ENCODE peak calls at places on chromosomes 16 and 17, in four cellular contexts. V, H, Z and A are unnamed samples.

GRCh38 chr16:17339764-17340541 is 130.8 kb downstream of the XYLT1 start:
- DNase-seq in Z (no peak), V (no peak), H (no peak), A (peak; percentile 10)

GRCh38 chr16:68826652-68827051 is 16.7 kb upstream of the TANGO6 start:
- DNase-seq in H (no peak), Z (no peak), V (no peak), A (no peak)

GRCh38 chr17:2710804-2711607 is 558 bp downstream of the CLUH start:
- DNase-seq in H (no peak), V (no peak), Z (no peak), A (peak; percentile 30)

GRCh38 chr16:3960049-3960809 is 79.7 kb upstream of the CREBBP start:
- DNase-seq in V (no peak), Z (no peak), H (no peak), A (no peak)

GRCh38 chr16:12532871-12533610 is 270.6 kb downstream of the CPPED1 start:
- DNase-seq in Z (no peak), V (no peak), H (no peak), A (no peak)

GRCh38 chr17:17726721-17727060 is 45.4 kb downstream of the RAI1 start:
- DNase-seq in H (no peak), Z (no peak), V (no peak), A (no peak)

GRCh38 chr17:60127068-60128064 is 22.4 kb upstream of the CA4 start:
- DNase-seq in V (no peak), Z (no peak), H (no peak), A (no peak)

GRCh38 chr16:72224260-72224768 is 52.4 kb upstream of the PMFBP1 start:
- DNase-seq in H (no peak), Z (no peak), V (no peak), A (no peak)

GRCh38 chr16:49365711-49366509 is 7.7 kb upstream of the C16orf78 start:
- DNase-seq in V (no peak), H (no peak), Z (no peak), A (no peak)

GRCh38 chr16:83199012-83199411 is 572.2 kb downstream of the CDH13 start:
- DNase-seq in Z (no peak), V (no peak), H (no peak), A (no peak)

GRCh38 chr17:10327640-10328039 is 45.2 kb downstream of the MYH13 start:
- DNase-seq in H (peak; percentile 73), Z (peak; percentile 70), V (peak; percentile 78), A (peak; percentile 81)

GRCh38 chr17:20970329-20970728 is 72.5 kb downstream of the USP22 start:
- DNase-seq in Z (no peak), H (no peak), V (no peak), A (no peak)

GRCh38 chr17:65183736-65184135 is 46.6 kb downstream of the RGS9 start:
- DNase-seq in V (no peak), H (peak; percentile 62), Z (no peak), A (peak; percentile 80)

GRCh38 chr16:56525154-56525720 is 5.4 kb upstream of the BBS2 start:
- DNase-seq in V (no peak), H (no peak), Z (no peak), A (no peak)

GRCh38 chr16:57318240-57318970 is 33.9 kb upstream of the PLLP start:
- DNase-seq in V (no peak), Z (no peak), H (no peak), A (no peak)

GRCh38 chr17:9298135-9298534 is 276.8 kb downstream of the NTN1 start:
- DNase-seq in H (no peak), V (no peak), Z (no peak), A (no peak)

GRCh38 chr17:43782903-43783462 is 2.7 kb downstream of the CFAP97D1 start:
- DNase-seq in H (no peak), V (no peak), Z (no peak), A (no peak)

GRCh38 chr17:50100921-50101345 is 5.8 kb downstream of the PDK2 start:
- DNase-seq in V (no peak), H (no peak), Z (no peak), A (no peak)

GRCh38 chr17:50103941-50104340 is 8.8 kb downstream of the PDK2 start:
- DNase-seq in Z (no peak), V (no peak), H (no peak), A (no peak)

GRCh38 chr17:50101346-50102163 is 6.4 kb downstream of the PDK2 start:
- DNase-seq in H (no peak), V (no peak), Z (peak; percentile 72), A (no peak)

GRCh38 chr17:50103252-50103651 is 8.1 kb downstream of the PDK2 start:
- DNase-seq in Z (no peak), V (no peak), H (no peak), A (no peak)

GRCh38 chr17:50102164-50102991 is 7.2 kb downstream of the PDK2 start:
- DNase-seq in V (no peak), H (no peak), Z (no peak), A (no peak)
- TF ChIP-seq JUND in V (no peak), H (no peak), Z (no peak), A (no peak)

GRCh38 chr16:29816694-29817441 is 916 bp downstream of the PAGR1 start:
- DNase-seq in V (no peak), Z (peak; percentile 49), H (no peak), A (peak; percentile 51)
- TF ChIP-seq JUND in V (no peak), Z (no peak), H (no peak), A (no peak)

DNA sequence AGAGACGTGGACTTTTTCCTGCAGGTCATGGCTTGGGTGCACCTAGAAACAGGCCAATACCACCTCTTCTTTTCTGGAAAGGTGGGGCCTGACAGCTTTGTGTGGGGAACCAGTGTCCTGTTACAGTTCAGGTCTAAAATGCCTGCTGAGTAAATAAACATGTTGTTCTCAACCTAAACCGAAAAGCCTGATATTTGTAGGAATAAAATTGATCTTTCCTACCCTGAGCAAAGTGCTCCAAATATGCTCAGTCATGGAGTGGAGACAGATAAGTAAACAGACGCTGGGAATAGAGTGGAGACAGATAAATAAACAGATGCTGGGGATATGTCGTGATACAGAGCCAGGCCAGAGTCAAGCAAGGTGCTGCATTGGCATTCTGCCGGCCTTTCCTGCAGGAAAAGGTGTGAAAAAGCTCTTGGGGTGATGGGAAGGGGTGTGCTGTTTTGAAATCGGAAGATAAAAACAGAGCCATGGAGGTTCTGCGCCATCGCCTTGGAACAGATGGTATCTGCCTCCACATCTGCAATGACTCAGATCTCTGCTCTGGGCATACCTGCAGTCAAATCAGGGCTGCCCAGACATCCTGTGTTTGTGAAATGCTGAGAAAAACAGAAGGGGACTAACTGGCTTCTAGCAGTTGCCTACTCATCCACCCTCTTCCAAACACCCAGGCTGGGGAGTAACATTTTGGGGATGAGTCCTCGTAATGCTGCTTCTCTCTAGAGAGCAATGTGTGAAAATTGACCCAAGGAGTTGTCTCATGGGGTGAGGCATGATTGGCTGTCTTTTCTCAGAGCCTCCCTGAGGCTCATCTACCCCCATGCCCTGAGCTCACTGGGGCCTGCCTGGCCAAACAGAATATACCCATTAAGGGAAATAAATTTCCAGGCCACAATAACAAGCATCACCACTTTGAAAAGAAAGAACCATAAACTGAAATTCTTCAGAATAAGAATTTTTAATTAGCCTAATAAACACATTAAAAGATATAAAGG is 16.8 kb upstream of the TRPV2 start:
- DNase-seq in H (no peak), V (no peak), Z (peak; percentile 56), A (no peak)
- TF ChIP-seq JUND in H (no peak), V (no peak), Z (peak; percentile 79), A (no peak)

DNA sequence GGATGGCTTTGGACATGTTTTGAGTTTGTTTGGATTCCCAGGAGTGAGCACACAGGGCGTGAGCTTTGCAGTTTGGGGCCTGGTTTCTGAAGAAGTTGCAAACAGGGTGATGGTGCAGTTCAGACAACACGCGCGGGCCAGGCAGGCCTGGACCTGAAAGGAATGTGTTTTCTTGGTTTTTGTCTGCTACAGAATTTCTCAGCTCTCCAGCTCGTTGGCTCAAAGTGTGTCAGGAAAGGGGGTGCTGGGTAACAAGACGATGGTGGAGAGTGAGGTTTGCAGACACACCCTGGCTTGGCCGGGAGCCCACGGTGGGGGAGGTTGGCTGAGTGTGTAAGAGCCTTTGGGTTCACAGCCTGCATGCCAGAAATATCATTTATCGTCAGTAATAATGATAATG is 82.3 kb downstream of the CMIP start:
- DNase-seq in H (no peak), V (no peak), Z (peak; percentile 77), A (peak; percentile 51)
- TF ChIP-seq JUND in H (no peak), V (no peak), Z (peak; percentile 31), A (no peak)